ENCODE peak calls at places on chromosome 19, in seven cellular contexts. One of them, this sample, is unnamed.

GRCh38 chr19:35116085-35116801 is 620 bp downstream of the FXYD3 start:
- DNase-seq in NCI-H510A treated with DMSO at 0.1 percent for 48 hours: no peak
- DNase-seq in ecto neural progenitor cell: no peak
- DNase-seq in activated CD4-positive, alpha-beta T cell treated with anti-CD3 and anti-CD28 coated beads, Interleukin-2, amount 10 ng/mL, durations not matched to agents 7 days and 5 days: no peak
- DNase-seq in fibroblast of pulmonary artery: no peak
- DNase-seq in foreskin fibroblast: no peak
- DNase-seq in kidney glomerular epithelial cell: no peak
- DNase-seq in this sample: peak

GRCh38 chr19:17803264-17803896 is 8.4 kb downstream of the B3GNT3 start:
- DNase-seq in activated CD4-positive, alpha-beta T cell treated with anti-CD3 and anti-CD28 coated beads, Interleukin-2, amount 10 ng/mL, durations not matched to agents 7 days and 5 days: peak
- DNase-seq in NCI-H510A treated with DMSO at 0.1 percent for 48 hours: no peak
- DNase-seq in foreskin fibroblast: no peak
- DNase-seq in ecto neural progenitor cell: no peak
- DNase-seq in fibroblast of pulmonary artery: no peak
- DNase-seq in kidney glomerular epithelial cell: no peak
- DNase-seq in this sample: no peak

GRCh38 chr19:17902701-17903100 is 30.1 kb upstream of the CCDC124 start:
- DNase-seq in ecto neural progenitor cell: no peak
- DNase-seq in fibroblast of pulmonary artery: peak
- DNase-seq in kidney glomerular epithelial cell: no peak
- DNase-seq in foreskin fibroblast: peak
- DNase-seq in activated CD4-positive, alpha-beta T cell treated with anti-CD3 and anti-CD28 coated beads, Interleukin-2, amount 10 ng/mL, durations not matched to agents 7 days and 5 days: no peak
- DNase-seq in NCI-H510A treated with DMSO at 0.1 percent for 48 hours: no peak
- DNase-seq in this sample: peak

GRCh38 chr19:38190061-38190460 is 34.0 kb downstream of the DPF1 start:
- DNase-seq in NCI-H510A treated with DMSO at 0.1 percent for 48 hours: no peak
- DNase-seq in activated CD4-positive, alpha-beta T cell treated with anti-CD3 and anti-CD28 coated beads, Interleukin-2, amount 10 ng/mL, durations not matched to agents 7 days and 5 days: no peak
- DNase-seq in foreskin fibroblast: no peak
- DNase-seq in fibroblast of pulmonary artery: no peak
- DNase-seq in ecto neural progenitor cell: no peak
- DNase-seq in kidney glomerular epithelial cell: no peak
- DNase-seq in this sample: no peak

GRCh38 chr19:23804676-23805075 is 46.0 kb upstream of the ZNF681 start:
- DNase-seq in ecto neural progenitor cell: no peak
- DNase-seq in NCI-H510A treated with DMSO at 0.1 percent for 48 hours: no peak
- DNase-seq in activated CD4-positive, alpha-beta T cell treated with anti-CD3 and anti-CD28 coated beads, Interleukin-2, amount 10 ng/mL, durations not matched to agents 7 days and 5 days: no peak
- DNase-seq in kidney glomerular epithelial cell: no peak
- DNase-seq in foreskin fibroblast: no peak
- DNase-seq in fibroblast of pulmonary artery: no peak
- DNase-seq in this sample: no peak

GRCh38 chr19:32901504-32902161 is 32.1 kb upstream of the SLC7A9 start:
- DNase-seq in kidney glomerular epithelial cell: no peak
- DNase-seq in foreskin fibroblast: no peak
- DNase-seq in ecto neural progenitor cell: no peak
- DNase-seq in NCI-H510A treated with DMSO at 0.1 percent for 48 hours: peak
- DNase-seq in activated CD4-positive, alpha-beta T cell treated with anti-CD3 and anti-CD28 coated beads, Interleukin-2, amount 10 ng/mL, durations not matched to agents 7 days and 5 days: no peak
- DNase-seq in fibroblast of pulmonary artery: no peak
- DNase-seq in this sample: no peak

GRCh38 chr19:2984196-2984490 is 6.8 kb downstream of the TLE6 start:
- DNase-seq in ecto neural progenitor cell: no peak
- DNase-seq in kidney glomerular epithelial cell: no peak
- DNase-seq in activated CD4-positive, alpha-beta T cell treated with anti-CD3 and anti-CD28 coated beads, Interleukin-2, amount 10 ng/mL, durations not matched to agents 7 days and 5 days: no peak
- DNase-seq in foreskin fibroblast: no peak
- DNase-seq in fibroblast of pulmonary artery: no peak
- DNase-seq in NCI-H510A treated with DMSO at 0.1 percent for 48 hours: no peak
- DNase-seq in this sample: no peak

GRCh38 chr19:30512748-30513389 is 140.7 kb downstream of the ZNF536 start:
- DNase-seq in foreskin fibroblast: peak
- DNase-seq in activated CD4-positive, alpha-beta T cell treated with anti-CD3 and anti-CD28 coated beads, Interleukin-2, amount 10 ng/mL, durations not matched to agents 7 days and 5 days: no peak
- DNase-seq in fibroblast of pulmonary artery: no peak
- DNase-seq in kidney glomerular epithelial cell: no peak
- DNase-seq in ecto neural progenitor cell: no peak
- DNase-seq in NCI-H510A treated with DMSO at 0.1 percent for 48 hours: no peak
- DNase-seq in this sample: no peak

GRCh38 chr19:15166700-15167099 is 34.1 kb downstream of the NOTCH3 start:
- DNase-seq in kidney glomerular epithelial cell: no peak
- DNase-seq in foreskin fibroblast: no peak
- DNase-seq in activated CD4-positive, alpha-beta T cell treated with anti-CD3 and anti-CD28 coated beads, Interleukin-2, amount 10 ng/mL, durations not matched to agents 7 days and 5 days: no peak
- DNase-seq in fibroblast of pulmonary artery: no peak
- DNase-seq in NCI-H510A treated with DMSO at 0.1 percent for 48 hours: no peak
- DNase-seq in ecto neural progenitor cell: no peak
- DNase-seq in this sample: no peak

GRCh38 chr19:16209266-16209665 is 11.6 kb downstream of the AP1M1 start:
- DNase-seq in fibroblast of pulmonary artery: no peak
- DNase-seq in activated CD4-positive, alpha-beta T cell treated with anti-CD3 and anti-CD28 coated beads, Interleukin-2, amount 10 ng/mL, durations not matched to agents 7 days and 5 days: no peak
- DNase-seq in kidney glomerular epithelial cell: no peak
- DNase-seq in foreskin fibroblast: no peak
- DNase-seq in ecto neural progenitor cell: no peak
- DNase-seq in NCI-H510A treated with DMSO at 0.1 percent for 48 hours: no peak
- DNase-seq in this sample: no peak

GRCh38 chr19:4297901-4298771 is 4.1 kb downstream of the TMIGD2 start:
- DNase-seq in activated CD4-positive, alpha-beta T cell treated with anti-CD3 and anti-CD28 coated beads, Interleukin-2, amount 10 ng/mL, durations not matched to agents 7 days and 5 days: no peak
- DNase-seq in foreskin fibroblast: no peak
- DNase-seq in fibroblast of pulmonary artery: no peak
- DNase-seq in NCI-H510A treated with DMSO at 0.1 percent for 48 hours: no peak
- DNase-seq in kidney glomerular epithelial cell: no peak
- DNase-seq in ecto neural progenitor cell: no peak
- DNase-seq in this sample: no peak

GRCh38 chr19:38557205-38557799 is 60.5 kb downstream of the MAP4K1 start:
- DNase-seq in activated CD4-positive, alpha-beta T cell treated with anti-CD3 and anti-CD28 coated beads, Interleukin-2, amount 10 ng/mL, durations not matched to agents 7 days and 5 days: peak
- DNase-seq in ecto neural progenitor cell: no peak
- DNase-seq in NCI-H510A treated with DMSO at 0.1 percent for 48 hours: no peak
- DNase-seq in fibroblast of pulmonary artery: no peak
- DNase-seq in foreskin fibroblast: no peak
- DNase-seq in kidney glomerular epithelial cell: no peak
- DNase-seq in this sample: no peak

GRCh38 chr19:51398096-51398704 is 7.8 kb upstream of the C19orf84 start:
- DNase-seq in foreskin fibroblast: peak
- DNase-seq in ecto neural progenitor cell: no peak
- DNase-seq in NCI-H510A treated with DMSO at 0.1 percent for 48 hours: no peak
- DNase-seq in kidney glomerular epithelial cell: peak
- DNase-seq in fibroblast of pulmonary artery: peak
- DNase-seq in activated CD4-positive, alpha-beta T cell treated with anti-CD3 and anti-CD28 coated beads, Interleukin-2, amount 10 ng/mL, durations not matched to agents 7 days and 5 days: no peak
- DNase-seq in this sample: peak

This sample was measured in trophoblast cell.